ENCODE peak calls at places on chromosomes 5 and 9, in eight cellular contexts. F, R, X, A, Q, I, C and B are unnamed samples.

GRCh38 chr5:51961154-51961562 is 577.9 kb downstream of the ISL1 start:
- DNase-seq in F (no peak), R (no peak), X (no peak), A (no peak), Q (no peak), I (no peak), C (no peak), B (no peak)

GRCh38 chr5:68431601-68432337 is 216.2 kb downstream of the PIK3R1 start:
- DNase-seq in F (no peak), R (no peak), X (no peak), A (no peak), Q (no peak), I (no peak), C (no peak), B (no peak)

GRCh38 chr5:11511878-11512277 is 392.4 kb downstream of the CTNND2 start:
- DNase-seq in F (no peak), R (no peak), X (no peak), A (no peak), Q (no peak), I (no peak), C (no peak), B (no peak)

GRCh38 chr5:149325894-149326293 is 19.4 kb upstream of the GRPEL2 start:
- DNase-seq in F (no peak), R (no peak), X (no peak), A (no peak), Q (no peak), I (no peak), C (no peak), B (no peak)

GRCh38 chr9:97388721-97389238 is 23.1 kb upstream of the TDRD7 start:
- DNase-seq in F (no peak), R (no peak), X (no peak), A (no peak), Q (no peak), I (peak), C (peak), B (no peak)

GRCh38 chr9:20512106-20512505 is 110.2 kb downstream of the MLLT3 start:
- DNase-seq in F (no peak), R (no peak), X (no peak), A (no peak), Q (no peak), I (no peak), C (no peak), B (no peak)

GRCh38 chr9:13330396-13331004 is 51.0 kb upstream of the MPDZ start:
- DNase-seq in F (no peak), R (no peak), X (no peak), A (no peak), Q (no peak), I (no peak), C (no peak), B (no peak)

GRCh38 chr9:113446323-113446740 is 17.2 kb upstream of the RGS3 start:
- DNase-seq in F (no peak), R (no peak), X (peak), A (no peak), Q (no peak), I (peak), C (no peak), B (peak)

GRCh38 chr5:84480873-84481637 is 96.4 kb upstream of the EDIL3 start:
- DNase-seq in F (no peak), R (no peak), X (no peak), A (no peak), Q (no peak), I (no peak), C (no peak), B (no peak)

GRCh38 chr5:34007116-34007674 is 655 bp downstream of the AMACR start:
- DNase-seq in F (no peak), R (peak), X (no peak), A (no peak), Q (peak), I (no peak), C (no peak), B (no peak)

GRCh38 chr9:114098660-114099522 is at the start of gene KIF12:
- DNase-seq in F (peak), R (peak), X (peak), A (peak), Q (peak), I (no peak), C (no peak), B (no peak)

GRCh38 chr5:151740958-151741373 is 17.5 kb downstream of the ATOX1 start:
- DNase-seq in F (no peak), R (no peak), X (no peak), A (no peak), Q (no peak), I (no peak), C (no peak), B (peak)

GRCh38 chr5:14142202-14142855 is 813 bp upstream of the TRIO start:
- DNase-seq in F (no peak), R (no peak), X (no peak), A (no peak), Q (no peak), I (no peak), C (no peak), B (no peak)

GRCh38 chr5:78235289-78235688 is 59.2 kb downstream of the AP3B1 start:
- DNase-seq in F (no peak), R (no peak), X (no peak), A (no peak), Q (no peak), I (no peak), C (no peak), B (no peak)

GRCh38 chr5:78234804-78235203 is 59.7 kb downstream of the AP3B1 start:
- DNase-seq in F (no peak), R (no peak), X (no peak), A (no peak), Q (no peak), I (no peak), C (no peak), B (no peak)

GRCh38 chr5:78232163-78232562 is 62.3 kb downstream of the AP3B1 start:
- DNase-seq in F (no peak), R (no peak), X (no peak), A (no peak), Q (no peak), I (no peak), C (no peak), B (no peak)

GRCh38 chr5:78237911-78238310 is 56.6 kb downstream of the AP3B1 start:
- DNase-seq in F (no peak), R (no peak), X (no peak), A (no peak), Q (no peak), I (no peak), C (no peak), B (no peak)

DNA sequence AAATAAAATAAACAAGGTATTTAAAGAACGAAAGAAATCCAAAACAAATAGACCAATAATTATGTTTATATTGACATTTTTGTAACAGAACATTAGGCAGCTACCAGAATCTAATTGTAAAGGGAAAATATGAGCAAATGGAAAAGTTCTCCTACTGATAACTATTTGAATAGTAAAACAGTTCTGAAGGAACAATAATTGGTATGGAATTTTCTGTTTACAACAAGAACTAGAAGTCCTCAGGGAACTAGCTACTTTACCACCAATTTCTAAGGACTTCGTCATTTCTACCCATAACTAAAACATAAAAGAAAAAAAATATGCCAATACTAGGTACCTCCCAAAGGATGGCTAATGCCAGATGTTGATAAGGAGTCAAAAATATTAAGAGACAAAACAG is 58.5 kb downstream of the AP3B1 start:
- DNase-seq in F (no peak), R (no peak), X (no peak), A (no peak), Q (no peak), I (no peak), C (no peak), B (no peak)
- TF ChIP-seq POLR2AphosphoS5 in F (no peak), R (no peak), X (no peak), A (no peak), Q (no peak), I (no peak), C (no peak), B (no peak)

DNA sequence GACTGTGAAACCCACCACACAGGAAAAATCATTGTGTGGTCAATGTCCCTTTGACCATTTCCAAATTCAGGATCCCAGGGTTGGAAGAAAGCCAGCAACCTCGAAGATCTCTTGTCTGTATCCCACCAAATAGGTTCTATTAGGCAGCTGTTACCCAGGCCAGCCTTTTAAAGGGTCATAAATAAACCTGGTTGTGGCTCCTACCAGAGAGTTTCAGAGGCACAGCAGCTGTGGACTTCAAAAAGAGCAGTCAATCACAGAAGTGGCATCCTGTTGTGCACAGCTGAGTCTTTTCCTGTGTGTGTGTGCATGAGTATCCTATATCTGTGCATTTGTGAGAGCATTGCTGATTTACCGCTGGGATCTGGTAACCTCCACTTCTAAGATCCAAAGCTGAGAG is 23.8 kb upstream of the OR2S2 start:
- DNase-seq in F (no peak), R (no peak), X (no peak), A (no peak), Q (no peak), I (no peak), C (no peak), B (no peak)
- TF ChIP-seq POLR2AphosphoS5 in F (no peak), R (no peak), X (no peak), A (no peak), Q (no peak), I (no peak), C (no peak), B (no peak)

GRCh38 chr5:139648205-139649081 is at the start of gene CXXC5:
- DNase-seq in F (peak), R (peak), X (no peak), A (peak), Q (peak), I (peak), C (peak), B (no peak)
- TF ChIP-seq POLR2AphosphoS5 in F (peak), R (peak), X (peak), A (peak), Q (peak), I (no peak), C (no peak), B (peak)

GRCh38 chr9:81613002-81613750 is 76.2 kb downstream of the TLE1 start:
- DNase-seq in F (no peak), R (peak), X (no peak), A (no peak), Q (peak), I (no peak), C (no peak), B (no peak)
- TF ChIP-seq POLR2AphosphoS5 in F (peak), R (peak), X (no peak), A (peak), Q (peak), I (no peak), C (no peak), B (no peak)

GRCh38 chr5:76816110-76816831 is 2.6 kb upstream of the F2RL1 start:
- DNase-seq in F (no peak), R (no peak), X (no peak), A (no peak), Q (no peak), I (no peak), C (no peak), B (no peak)
- TF ChIP-seq POLR2AphosphoS5 in F (no peak), R (no peak), X (no peak), A (no peak), Q (no peak), I (no peak), C (no peak), B (no peak)

GRCh38 chr9:69898714-69899209 is 78.1 kb downstream of the CFAP95 start:
- DNase-seq in F (no peak), R (no peak), X (peak), A (no peak), Q (no peak), I (no peak), C (no peak), B (no peak)
- TF ChIP-seq POLR2AphosphoS5 in F (no peak), R (no peak), X (no peak), A (no peak), Q (no peak), I (no peak), C (no peak), B (no peak)